ENCODE peak calls at places on chromosome 18, in six cellular contexts. D is fibroblast of mammary gland, C is lower leg skin, U is foreskin fibroblast, S is left ventricle myocardium inferior, A is retinal pigment epithelial cell. F is an unnamed sample.

GRCh38 chr18:74546007-74546406 is 11.7 kb downstream of the CNDP1 start:
- DNase-seq in D (no peak), C (no peak), U (no peak), S (no peak), A (no peak), F (no peak)

GRCh38 chr18:10421859-10422258 is 32.6 kb upstream of the APCDD1 start:
- DNase-seq in D (peak; percentile 70), C (no peak), U (peak; percentile 51), S (no peak), A (no peak), F (no peak)

GRCh38 chr18:27227721-27228120 is 42.6 kb upstream of the CHST9 start:
- DNase-seq in D (no peak), C (no peak), U (no peak), S (no peak), A (no peak), F (no peak)

GRCh38 chr18:34542625-34543024 is 167.5 kb upstream of the DTNA start:
- DNase-seq in D (no peak), C (no peak), U (no peak), S (no peak), A (no peak), F (no peak)

GRCh38 chr18:43847164-43848091 is 570.1 kb upstream of the SYT4 start:
- DNase-seq in D (peak; percentile 86), C (no peak), U (peak; percentile 76), S (no peak), A (no peak), F (peak; percentile 56)

GRCh38 chr18:74662622-74663021 is 65.0 kb downstream of the ZNF407 start:
- DNase-seq in D (no peak), C (no peak), U (no peak), S (no peak), A (no peak), F (no peak)

GRCh38 chr18:59748628-59749360 is 51.6 kb upstream of the CCBE1 start:
- DNase-seq in D (peak; percentile 92), C (no peak), U (peak; percentile 85), S (no peak), A (no peak), F (no peak)

GRCh38 chr18:12236934-12237832 is 17.0 kb upstream of the CIDEA start:
- DNase-seq in D (peak; percentile 56), C (peak; percentile 94), U (no peak), S (peak; percentile 70), A (no peak), F (no peak)

GRCh38 chr18:76353500-76353899 is 141.5 kb downstream of the ZNF516 start:
- DNase-seq in D (no peak), C (no peak), U (no peak), S (no peak), A (no peak), F (no peak)

GRCh38 chr18:45379903-45380302 is 235.4 kb upstream of the SLC14A2 start:
- DNase-seq in D (peak; percentile 29), C (no peak), U (no peak), S (no peak), A (no peak), F (no peak)

GRCh38 chr18:60413944-60414547 is 41.5 kb upstream of the MC4R start:
- DNase-seq in D (peak; percentile 3), C (no peak), U (no peak), S (no peak), A (no peak), F (no peak)

GRCh38 chr18:7871560-7872456 is 304.7 kb downstream of the PTPRM start:
- DNase-seq in D (peak; percentile 58), C (no peak), U (no peak), S (no peak), A (no peak), F (no peak)

GRCh38 chr18:34913837-34914755 is 127.1 kb upstream of the MAPRE2 start:
- DNase-seq in D (no peak), C (no peak), U (no peak), S (no peak), A (no peak), F (no peak)

GRCh38 chr18:11577271-11578112 is 31.9 kb upstream of the SLC35G4 start:
- DNase-seq in D (no peak), C (no peak), U (no peak), S (no peak), A (no peak), F (no peak)

GRCh38 chr18:32358529-32358928 is 112.2 kb downstream of the GAREM1 start:
- DNase-seq in D (no peak), C (no peak), U (no peak), S (no peak), A (no peak), F (no peak)

GRCh38 chr18:13456736-13457271 is 238.2 kb downstream of the LDLRAD4 start:
- DNase-seq in D (no peak), C (peak; percentile 76), U (no peak), S (no peak), A (no peak), F (no peak)

GRCh38 chr18:51721388-51721787 is 523.9 kb upstream of the MEX3C start:
- DNase-seq in D (no peak), C (no peak), U (no peak), S (no peak), A (no peak), F (no peak)

GRCh38 chr18:5464241-5464640 is 79.6 kb downstream of the EPB41L3 start:
- DNase-seq in D (peak; percentile 42), C (no peak), U (no peak), S (no peak), A (no peak), F (no peak)

GRCh38 chr18:2656237-2657042 is 914 bp downstream of the SMCHD1 start:
- DNase-seq in D (peak; percentile 23), C (peak; percentile 91), U (peak; percentile 30), S (peak; percentile 56), A (peak; percentile 10), F (no peak)

GRCh38 chr18:10838594-10838993 is 310.8 kb downstream of the PIEZO2 start:
- DNase-seq in D (peak; percentile 8), C (no peak), U (no peak), S (no peak), A (no peak), F (no peak)

GRCh38 chr18:13376841-13377351 is 158.3 kb downstream of the LDLRAD4 start:
- DNase-seq in D (no peak), C (peak; percentile 78), U (no peak), S (no peak), A (no peak), F (no peak)

GRCh38 chr18:12278765-12279682 is 24.9 kb downstream of the CIDEA start:
- DNase-seq in D (peak; percentile 94), C (peak; percentile 95), U (peak; percentile 98), S (peak; percentile 86), A (peak; percentile 95), F (no peak)

GRCh38 chr18:40868110-40868858 is 1086.8 kb upstream of the PIK3C3 start:
- DNase-seq in D (peak; percentile 89), C (no peak), U (peak; percentile 94), S (no peak), A (no peak), F (no peak)

GRCh38 chr18:77087391-77088141 is 45.0 kb downstream of the MBP start:
- DNase-seq in D (peak; percentile 51), C (peak; percentile 92), U (peak; percentile 36), S (peak; percentile 61), A (no peak), F (no peak)

GRCh38 chr18:22826726-22827125 is 106.4 kb upstream of the RBBP8 start:
- DNase-seq in D (no peak), C (no peak), U (no peak), S (no peak), A (no peak), F (no peak)

GRCh38 chr18:73408434-73408833 is 540.6 kb upstream of the NETO1 start:
- DNase-seq in D (no peak), C (no peak), U (no peak), S (no peak), A (no peak), F (no peak)

GRCh38 chr18:48923746-48924580 is 26.8 kb downstream of the SMAD7 start:
- DNase-seq in D (peak; percentile 76), C (no peak), U (peak; percentile 68), S (no peak), A (no peak), F (no peak)

GRCh38 chr18:39037925-39038324 is 1472.3 kb upstream of the CELF4 start:
- DNase-seq in D (no peak), C (no peak), U (no peak), S (no peak), A (no peak), F (peak; percentile 82)

GRCh38 chr18:79400591-79401381 is 5.1 kb downstream of the NFATC1 start:
- DNase-seq in D (no peak), C (no peak), U (no peak), S (peak; percentile 16), A (no peak), F (no peak)

GRCh38 chr18:45336431-45336830 is 278.8 kb upstream of the SLC14A2 start:
- DNase-seq in D (peak; percentile 56), C (no peak), U (no peak), S (no peak), A (no peak), F (no peak)

GRCh38 chr18:67282796-67283195 is 233.7 kb downstream of the DSEL start:
- DNase-seq in D (peak; percentile 16), C (no peak), U (no peak), S (no peak), A (no peak), F (no peak)
- H3K4me3 ChIP-seq in D (no peak overlapping the region), C (no peak overlapping the region), U (no peak overlapping the region), S (no peak overlapping the region), A (no peak overlapping the region), F (no peak overlapping the region)

GRCh38 chr18:64100136-64100922 is 48.6 kb downstream of the LINC00305 start:
- DNase-seq in D (no peak), C (no peak), U (no peak), S (no peak), A (no peak), F (no peak)

GRCh38 chr18:64099244-64099643 is 49.6 kb downstream of the LINC00305 start:
- DNase-seq in D (no peak), C (no peak), U (no peak), S (no peak), A (no peak), F (no peak)

GRCh38 chr18:64095056-64095455 is 53.8 kb downstream of the LINC00305 start:
- DNase-seq in D (no peak), C (no peak), U (no peak), S (no peak), A (no peak), F (no peak)

GRCh38 chr18:64094210-64094609 is 54.7 kb downstream of the LINC00305 start:
- DNase-seq in D (no peak), C (no peak), U (no peak), S (no peak), A (no peak), F (no peak)

GRCh38 chr18:64097497-64097896 is 51.4 kb downstream of the LINC00305 start:
- DNase-seq in D (peak; percentile 1), C (no peak), U (no peak), S (no peak), A (no peak), F (no peak)
- TF ChIP-seq CTCF in D (peak; percentile 18), C (no peak), U (no peak), S (peak; percentile 45), A (peak; percentile 31), F (peak; percentile 40)

DNA sequence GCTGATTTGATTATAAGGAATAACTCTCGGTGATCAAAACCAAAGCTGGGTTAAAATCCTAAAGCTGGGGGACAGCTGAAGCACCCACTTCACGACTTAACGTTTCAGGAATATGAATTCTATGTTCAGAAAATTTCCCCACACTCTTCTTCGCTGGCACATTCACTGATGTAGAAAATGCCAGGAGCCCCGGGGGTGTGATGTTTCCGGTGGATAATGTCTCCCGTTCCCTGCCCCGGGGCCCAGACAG is 191.4 kb upstream of the TCF4 start:
- DNase-seq in D (no peak), C (no peak), U (no peak), S (peak; percentile 34), A (no peak), F (no peak)
- H3K4me3 ChIP-seq in D (peak overlapping the region; percentile 56), C (peak overlapping the region; percentile 39), U (peak overlapping the region; percentile 63), S (peak overlapping the region; percentile 77), A (peak overlapping the region; percentile 58), F (peak overlapping the region; percentile 48)

GRCh38 chr18:50074404-50074803 is 120.5 kb downstream of the MYO5B start:
- DNase-seq in D (no peak), C (no peak), U (no peak), S (no peak), A (no peak), F (no peak)
- TF ChIP-seq CTCF in D (no peak), C (no peak), U (no peak), S (no peak), A (no peak), F (no peak)